ENCODE peak calls at places on chromosomes 4 and X, in eight cellular contexts. E, K, H, J, F, D, V and W are unnamed samples.

GRCh38 chrX:97267916-97268680 is 384.4 kb downstream of the RPA4 start:
- DNase-seq in D (no peak), E (no peak), H (no peak), J (no peak), F (no peak), V (no peak), K (no peak), W (no peak)

GRCh38 chr4:164304861-164305260 is 449.1 kb upstream of the SMIM31 start:
- DNase-seq in E (no peak), V (no peak), J (no peak), H (no peak), D (no peak), F (no peak), K (no peak), W (no peak)

GRCh38 chr4:174134361-174134760 is 149.1 kb downstream of the FBXO8 start:
- DNase-seq in D (no peak), V (no peak), F (no peak), H (no peak), K (no peak), J (no peak), E (no peak), W (no peak)

GRCh38 chr4:140004580-140005314 is 149.2 kb downstream of the MAML3 start:
- DNase-seq in D (peak; percentile 63), F (peak; percentile 71), K (peak; percentile 46), H (no peak), J (peak; percentile 48), V (peak; percentile 38), E (no peak), W (no peak)

GRCh38 chr4:95510145-95510544 is 38.6 kb downstream of the UNC5C start:
- DNase-seq in D (no peak), F (no peak), E (peak; percentile 2), V (no peak), H (no peak), J (peak; percentile 45), K (no peak), W (no peak)

GRCh38 chr4:81981218-81981617 is 392.6 kb downstream of the HNRNPD start:
- DNase-seq in K (no peak), E (no peak), H (no peak), D (no peak), V (no peak), F (no peak), J (no peak), W (no peak)

GRCh38 chr4:92232566-92232965 is 71.2 kb upstream of the GRID2 start:
- DNase-seq in V (no peak), H (no peak), D (no peak), J (no peak), E (no peak), K (no peak), F (no peak), W (no peak)

GRCh38 chr4:151727365-151727764 is 33.4 kb downstream of the GATB start:
- DNase-seq in V (no peak), J (no peak), F (no peak), H (no peak), K (no peak), D (no peak), E (no peak), W (no peak)

GRCh38 chr4:53800741-53801140 is 209.5 kb upstream of the LNX1 start:
- DNase-seq in D (no peak), V (no peak), H (no peak), E (no peak), K (no peak), F (no peak), J (no peak), W (no peak)

GRCh38 chrX:17488036-17488435 is 113.0 kb downstream of the NHS start:
- DNase-seq in F (no peak), J (no peak), H (no peak), V (no peak), E (no peak), K (no peak), D (no peak), W (no peak)

GRCh38 chrX:48540480-48540879 is 966 bp downstream of the TBC1D25 start:
- DNase-seq in J (no peak), D (no peak), E (no peak), V (no peak), K (no peak), F (no peak), H (no peak), W (no peak)

GRCh38 chrX:72666451-72666850 is 47.7 kb downstream of the PHKA1 start:
- DNase-seq in K (no peak), F (no peak), J (no peak), D (no peak), E (no peak), V (no peak), H (no peak), W (no peak)

GRCh38 chrX:53433651-53434639 is at the start of gene HSD17B10:
- DNase-seq in F (peak; percentile 96), D (peak; percentile 92), K (peak; percentile 88), V (peak; percentile 90), E (peak; percentile 69), H (no peak), J (peak; percentile 93), W (peak; percentile 89)

GRCh38 chrX:50403903-50404302 is 66.7 kb downstream of the DGKK start:
- DNase-seq in K (no peak), F (no peak), E (no peak), D (no peak), J (no peak), V (no peak), H (no peak), W (no peak)

GRCh38 chr4:51884606-51885005 is 41.7 kb downstream of the DCUN1D4 start:
- DNase-seq in K (no peak), V (no peak), E (no peak), F (no peak), D (no peak), J (no peak), H (no peak), W (no peak)

GRCh38 chrX:9342581-9343051 is 122.2 kb upstream of the TBL1X start:
- DNase-seq in K (peak; percentile 86), E (peak; percentile 29), D (peak; percentile 87), V (peak; percentile 72), J (peak; percentile 87), H (no peak), F (peak; percentile 84), W (peak; percentile 82)

GRCh38 chrX:9341305-9342201 is 123.3 kb upstream of the TBL1X start:
- DNase-seq in E (no peak), V (peak; percentile 30), F (peak; percentile 79), K (peak; percentile 71), J (peak; percentile 74), D (peak; percentile 75), H (no peak), W (peak; percentile 70)

GRCh38 chrX:9339603-9340569 is 125.0 kb upstream of the TBL1X start:
- DNase-seq in D (peak; percentile 48), V (peak; percentile 31), E (no peak), J (no peak), F (no peak), K (peak; percentile 47), H (no peak), W (no peak)

GRCh38 chrX:9338986-9339385 is 125.9 kb upstream of the TBL1X start:
- DNase-seq in E (no peak), F (no peak), H (no peak), J (no peak), V (no peak), K (no peak), D (no peak), W (no peak)

GRCh38 chrX:9340619-9341304 is 124.1 kb upstream of the TBL1X start:
- DNase-seq in F (no peak), V (peak; percentile 36), D (peak; percentile 48), E (no peak), K (peak; percentile 32), H (no peak), J (peak; percentile 21), W (no peak)
- H3K27ac ChIP-seq in F (peak overlapping the region; percentile 85), V (peak overlapping the region; percentile 68), D (peak overlapping the region; percentile 64), E (no peak overlapping the region), K (peak overlapping the region; percentile 86), H (peak overlapping the region; percentile 82), J (peak overlapping the region; percentile 53), W (peak overlapping the region; percentile 54)

DNA sequence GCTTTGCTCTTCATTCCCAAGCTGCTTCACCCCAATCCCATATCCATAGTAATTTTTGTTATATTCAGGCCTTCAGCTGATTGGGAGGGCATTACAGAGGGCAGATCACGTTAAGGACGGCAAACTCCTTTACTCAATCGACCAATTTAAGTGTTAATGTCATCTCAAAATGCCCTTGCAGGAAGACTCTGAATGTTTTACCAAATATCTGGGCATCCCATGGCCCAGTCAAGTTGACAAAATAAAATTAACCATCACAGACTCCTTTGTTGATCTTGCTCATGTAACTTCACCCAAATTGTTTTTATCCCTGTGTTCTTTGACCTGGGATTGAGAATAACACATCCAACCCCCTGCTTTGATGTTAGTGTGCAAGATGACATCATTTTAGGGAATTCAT is 1018.3 kb upstream of the LCORL start:
- DNase-seq in K (no peak), D (no peak), F (no peak), H (no peak), V (no peak), J (no peak), E (no peak), W (no peak)
- H3K4me3 ChIP-seq in K (no peak overlapping the region), D (no peak overlapping the region), F (no peak overlapping the region), H (no peak overlapping the region), V (no peak overlapping the region), J (no peak overlapping the region), E (no peak overlapping the region), W (no peak overlapping the region)

DNA sequence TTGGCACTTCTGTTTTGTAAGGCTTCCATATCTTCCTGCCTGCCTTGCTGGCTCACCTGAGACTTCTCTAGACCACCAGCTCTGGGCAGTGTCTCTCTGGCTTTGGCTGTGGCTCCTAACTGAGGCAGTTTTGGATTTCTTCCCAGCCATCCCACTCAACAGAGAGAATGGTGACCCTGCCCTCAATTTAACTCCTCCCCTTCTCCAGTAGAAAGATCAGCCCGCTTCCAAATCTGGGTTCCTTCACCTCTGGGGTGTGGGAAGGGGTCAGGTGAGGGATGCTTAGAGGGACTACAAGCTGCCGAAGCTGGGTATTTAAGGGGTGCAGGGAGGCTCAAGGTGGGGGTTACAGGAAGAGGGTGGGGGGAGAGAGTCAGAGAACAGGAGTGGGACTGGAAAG is 23.7 kb downstream of the NAP1L5 start:
- DNase-seq in J (no peak), E (no peak), F (no peak), D (no peak), V (no peak), K (no peak), H (no peak), W (no peak)
- H3K27ac ChIP-seq in J (no peak overlapping the region), E (no peak overlapping the region), F (no peak overlapping the region), D (no peak overlapping the region), V (no peak overlapping the region), K (no peak overlapping the region), H (no peak overlapping the region), W (no peak overlapping the region)

GRCh38 chr4:183171484-183172267 is 72.6 kb downstream of the WWC2 start:
- DNase-seq in H (no peak), D (no peak), E (peak; percentile 67), J (no peak), V (no peak), F (no peak), K (no peak), W (no peak)

GRCh38 chr4:183172881-183173280 is 73.8 kb downstream of the WWC2 start:
- DNase-seq in K (no peak), F (no peak), H (no peak), J (no peak), E (no peak), D (no peak), V (no peak), W (no peak)

GRCh38 chr4:183175631-183176232 is 76.7 kb downstream of the WWC2 start:
- DNase-seq in D (no peak), J (no peak), K (no peak), H (peak; percentile 38), E (peak; percentile 89), V (no peak), F (no peak), W (no peak)

GRCh38 chr4:183170894-183171293 is 71.8 kb downstream of the WWC2 start:
- DNase-seq in K (no peak), D (no peak), V (no peak), H (no peak), J (no peak), F (no peak), E (no peak), W (no peak)

GRCh38 chr4:183173580-183174526 is 74.8 kb downstream of the WWC2 start:
- DNase-seq in K (no peak), V (no peak), D (no peak), J (no peak), H (no peak), E (no peak), F (no peak), W (no peak)
- H3K4me3 ChIP-seq in K (no peak overlapping the region), V (no peak overlapping the region), D (no peak overlapping the region), J (no peak overlapping the region), H (no peak overlapping the region), E (no peak overlapping the region), F (no peak overlapping the region), W (no peak overlapping the region)